ENCODE peak calls at places on chromosomes 16 and 17, in ten cellular contexts. Q is PC-3, W is choroid plexus epithelial cell, D is pancreas, T is left ventricle myocardium inferior, G is HCT116, F is HFF-Myc, C is HFFc6, V is WTC11, H is cardiac fibroblast. B is an unnamed sample.
A peak's percentile ranks its signal among the peaks of the same experiment; 100 is the strongest.

GRCh38 chr16:80804451-80805383 is at the start of gene CDYL2:
- DNase-seq in F (no peak), C (no peak), Q (peak; percentile 57), T (peak; percentile 48), H (peak; percentile 51), W (peak; percentile 21), V (peak; percentile 21), D (peak; percentile 86), G (no peak), B (peak; percentile 55)

GRCh38 chr16:14284371-14284770 is 213.3 kb downstream of the MRTFB start:
- DNase-seq in W (no peak), G (no peak), T (no peak), Q (no peak), D (no peak), V (no peak), C (no peak), H (no peak), F (no peak), B (no peak)

GRCh38 chr17:40645932-40646331 is 1.7 kb downstream of the SMARCE1 start:
- DNase-seq in V (no peak), H (no peak), G (no peak), W (peak; percentile 18), D (no peak), F (no peak), Q (no peak), T (no peak), C (no peak), B (no peak)

GRCh38 chr16:67198238-67198734 is 645 bp upstream of the ELMO3 start:
- DNase-seq in T (no peak), F (no peak), Q (peak; percentile 30), G (peak; percentile 64), V (peak; percentile 53), H (peak; percentile 50), D (no peak), W (no peak), C (no peak), B (no peak)

GRCh38 chr17:81314410-81315169 is 19.5 kb upstream of the SLC38A10 start:
- DNase-seq in G (no peak), W (no peak), Q (no peak), C (no peak), F (no peak), T (no peak), V (no peak), H (no peak), D (no peak), B (no peak)

GRCh38 chr17:49600949-49601348 is 25.3 kb downstream of the NXPH3 start:
- DNase-seq in F (no peak), C (no peak), G (no peak), W (no peak), V (no peak), H (no peak), D (no peak), Q (no peak), T (no peak), B (no peak)

GRCh38 chr17:48954300-48954755 is 9.7 kb upstream of the SNF8 start:
- DNase-seq in H (peak; percentile 80), T (no peak), F (no peak), W (peak; percentile 86), G (peak; percentile 69), Q (peak; percentile 81), D (no peak), C (peak; percentile 52), V (peak; percentile 68), B (no peak)

GRCh38 chr17:28372203-28372944 is 880 bp downstream of the SARM1 start:
- DNase-seq in H (peak; percentile 36), T (peak; percentile 38), D (no peak), C (no peak), F (no peak), V (peak; percentile 33), G (no peak), W (peak; percentile 23), Q (no peak), B (peak; percentile 22)

GRCh38 chr16:19518423-19518822 is 3.5 kb downstream of the GDE1 start:
- DNase-seq in T (no peak), W (no peak), Q (no peak), H (no peak), C (no peak), G (no peak), D (no peak), F (no peak), V (no peak), B (no peak)

GRCh38 chr16:680625-680945 is 375 bp downstream of the STUB1 start:
- DNase-seq in C (no peak), V (no peak), G (no peak), T (no peak), H (no peak), F (no peak), W (no peak), Q (no peak), D (no peak), B (no peak)
- TF ChIP-seq CTCF in C (no peak), V (no peak), G (no peak), T (no peak), H (no peak), F (no peak), W (no peak), Q (no peak), D (no peak), B (no peak)

GRCh38 chr17:44220211-44221071 is 966 bp upstream of the UBTF start:
- DNase-seq in H (peak; percentile 73), W (peak; percentile 71), F (no peak), V (peak; percentile 52), Q (peak; percentile 48), D (peak; percentile 81), C (no peak), T (peak; percentile 51), G (no peak), B (peak; percentile 65)
- TF ChIP-seq CTCF in H (no peak), W (no peak), F (no peak), V (no peak), Q (no peak), D (no peak), C (no peak), T (no peak), G (no peak), B (no peak)

GRCh38 chr16:12096828-12097522 is 120.4 kb downstream of the SNX29 start:
- DNase-seq in Q (no peak), H (no peak), G (no peak), V (no peak), C (no peak), W (no peak), T (no peak), D (peak; percentile 24), F (no peak), B (no peak)

GRCh38 chr16:12098429-12099310 is 122.1 kb downstream of the SNX29 start:
- DNase-seq in F (no peak), W (no peak), V (no peak), T (no peak), C (no peak), Q (no peak), H (no peak), G (no peak), D (no peak), B (no peak)

GRCh38 chr16:12097523-12098428 is 121.2 kb downstream of the SNX29 start:
- DNase-seq in H (peak; percentile 51), C (no peak), W (peak; percentile 73), Q (peak; percentile 17), V (no peak), F (no peak), D (peak; percentile 26), G (no peak), T (peak; percentile 32), B (no peak)

GRCh38 chr16:12100124-12100647 is 123.7 kb downstream of the SNX29 start:
- DNase-seq in H (no peak), D (no peak), F (no peak), Q (no peak), C (no peak), G (no peak), T (no peak), W (no peak), V (no peak), B (no peak)

DNA sequence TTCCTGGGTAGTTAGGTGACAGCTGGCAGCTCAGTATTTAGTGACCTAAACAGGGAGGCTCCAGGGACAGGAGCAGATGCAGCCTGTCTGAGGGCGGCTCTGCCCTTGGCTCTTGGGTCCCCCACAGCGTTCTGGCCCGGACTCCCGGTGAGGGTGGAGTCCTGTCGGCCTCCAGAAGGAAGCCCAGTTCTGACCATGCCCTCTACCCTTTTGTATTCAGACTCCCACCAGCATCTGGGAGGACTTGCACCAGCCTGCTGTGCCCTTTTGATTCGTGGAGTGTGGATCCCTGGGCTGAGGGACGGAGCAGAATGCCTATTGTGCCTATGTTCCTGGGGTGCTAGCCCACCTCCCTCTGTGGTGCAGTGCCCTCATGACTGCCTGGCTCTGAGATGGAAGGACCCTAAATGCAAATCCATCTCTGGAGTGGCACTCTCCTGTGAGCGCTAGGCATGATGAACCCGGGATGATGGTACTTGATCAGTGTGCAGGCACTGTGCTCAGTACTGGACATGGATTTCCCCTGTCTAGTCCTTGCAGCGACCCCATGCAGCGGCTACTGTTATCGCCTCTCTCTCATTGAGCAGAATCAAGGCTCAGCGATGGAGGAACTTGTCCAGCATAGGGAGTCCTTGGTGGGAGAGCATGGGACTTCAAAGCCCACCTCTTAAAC is 123.1 kb downstream of the SNX29 start:
- DNase-seq in F (no peak), Q (no peak), H (no peak), T (no peak), G (no peak), D (no peak), W (no peak), V (no peak), C (no peak), B (no peak)
- TF ChIP-seq CTCF in F (no peak), Q (no peak), H (no peak), T (no peak), G (no peak), D (no peak), W (no peak), V (no peak), C (no peak), B (no peak)

GRCh38 chr17:79667746-79668145 is 56.9 kb upstream of the RBFOX3 start:
- DNase-seq in C (no peak), H (no peak), F (no peak), G (no peak), Q (no peak), D (peak; percentile 29), W (no peak), V (no peak), T (peak; percentile 3), B (no peak)

GRCh38 chr17:79664925-79665738 is 54.3 kb upstream of the RBFOX3 start:
- DNase-seq in C (no peak), H (peak; percentile 77), W (no peak), G (peak; percentile 29), Q (peak; percentile 83), D (peak; percentile 85), T (peak; percentile 75), F (no peak), V (peak; percentile 68), B (no peak)

GRCh38 chr17:79667121-79667715 is 56.4 kb upstream of the RBFOX3 start:
- DNase-seq in T (peak; percentile 5), C (no peak), V (no peak), H (no peak), G (no peak), D (peak; percentile 15), F (no peak), Q (no peak), W (no peak), B (no peak)

GRCh38 chr17:79668344-79669250 is 57.7 kb upstream of the RBFOX3 start:
- DNase-seq in H (no peak), V (no peak), T (peak; percentile 8), C (no peak), Q (no peak), F (no peak), D (peak; percentile 30), G (no peak), W (no peak), B (no peak)

DNA sequence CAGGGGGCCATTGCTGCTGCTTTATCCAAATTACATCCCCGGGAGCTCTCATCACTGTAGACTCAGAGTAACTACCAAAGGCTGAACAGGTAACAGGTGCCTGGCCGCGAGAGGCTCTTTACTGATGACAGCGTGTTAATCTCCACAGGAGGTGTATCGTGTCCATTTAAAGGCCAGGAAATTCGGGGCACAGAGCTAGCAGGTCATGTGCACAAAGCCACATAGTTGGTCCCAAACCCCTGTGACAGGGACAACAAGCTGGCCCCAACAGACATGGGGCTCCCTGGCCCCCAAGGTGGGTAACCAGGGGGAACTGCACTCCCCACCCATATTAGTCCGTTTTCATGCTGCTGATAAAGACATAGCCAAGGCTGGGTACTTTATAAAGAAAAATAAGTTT is 55.3 kb upstream of the RBFOX3 start:
- DNase-seq in F (no peak), G (no peak), H (no peak), W (no peak), D (peak; percentile 9), V (no peak), Q (no peak), T (no peak), C (no peak), B (no peak)
- TF ChIP-seq CTCF in F (no peak), G (no peak), H (no peak), W (no peak), D (no peak), V (no peak), Q (no peak), T (no peak), C (no peak), B (no peak)

B was measured in activated B cell treated with CpG ODN at 0.5 μM for 24 hours.